ENCODE peak calls at places on chromosomes 12 and 14, in six cellular contexts. R is prostate gland, O is lower leg skin, L is cardiac fibroblast, K is SK-N-SH, D is HCT116. J is an unnamed sample.

GRCh38 chr12:113900711-113901110 is 65.4 kb downstream of the RBM19 start:
- DNase-seq in R (peak; percentile 27), O (peak; percentile 27), L (no peak), K (no peak), D (no peak), J (no peak)

GRCh38 chr14:95597784-95598204 is 62.9 kb downstream of the GLRX5 start:
- DNase-seq in R (no peak), O (no peak), L (peak; percentile 19), K (peak; percentile 78), D (no peak), J (peak; percentile 17)

GRCh38 chr12:2372178-2372577 is 319.4 kb downstream of the CACNA1C start:
- DNase-seq in R (no peak), O (no peak), L (no peak), K (no peak), D (no peak), J (no peak)

GRCh38 chr14:84857571-84857970 is 672.4 kb upstream of the FLRT2 start:
- DNase-seq in R (no peak), O (no peak), L (no peak), K (no peak), D (no peak), J (peak; percentile 80)

GRCh38 chr12:51721281-51721940 is 127.1 kb downstream of the FIGNL2 start:
- DNase-seq in R (no peak), O (no peak), L (peak; percentile 48), K (peak; percentile 87), D (no peak), J (no peak)

GRCh38 chr12:66776974-66777373 is 98.1 kb upstream of the GRIP1 start:
- DNase-seq in R (no peak), O (no peak), L (no peak), K (no peak), D (no peak), J (no peak)

GRCh38 chr14:92937229-92937937 is 14.4 kb downstream of the CHGA start:
- DNase-seq in R (no peak), O (no peak), L (no peak), K (no peak), D (peak; percentile 32), J (no peak)

GRCh38 chr12:12803186-12803585 is 10.0 kb upstream of the DDX47 start:
- DNase-seq in R (peak; percentile 90), O (peak; percentile 84), L (peak; percentile 88), K (peak; percentile 27), D (peak; percentile 92), J (peak; percentile 93)

GRCh38 chr12:26704684-26705475 is 128.1 kb downstream of the ITPR2 start:
- DNase-seq in R (no peak), O (no peak), L (peak; percentile 52), K (no peak), D (no peak), J (peak; percentile 52)

GRCh38 chr14:105382343-105383082 is 15.8 kb upstream of the TEX22 start:
- DNase-seq in R (no peak), O (no peak), L (no peak), K (no peak), D (no peak), J (no peak)

GRCh38 chr12:93000026-93000425 is 70.9 kb upstream of the EEA1 start:
- DNase-seq in R (no peak), O (no peak), L (no peak), K (no peak), D (no peak), J (no peak)

GRCh38 chr12:130422676-130423075 is 85.0 kb downstream of the PIWIL1 start:
- DNase-seq in R (no peak), O (no peak), L (no peak), K (no peak), D (no peak), J (no peak)

GRCh38 chr14:80212025-80212402 is 710 bp upstream of the DIO2 start:
- DNase-seq in R (no peak), O (no peak), L (peak; percentile 49), K (no peak), D (no peak), J (peak; percentile 96)
- H3K4me3 ChIP-seq in R (no peak overlapping the region), O (no peak overlapping the region), L (peak overlapping the region; percentile 44), K (peak overlapping the region; percentile 50), D (no peak overlapping the region), J (peak overlapping the region; percentile 84)

DNA sequence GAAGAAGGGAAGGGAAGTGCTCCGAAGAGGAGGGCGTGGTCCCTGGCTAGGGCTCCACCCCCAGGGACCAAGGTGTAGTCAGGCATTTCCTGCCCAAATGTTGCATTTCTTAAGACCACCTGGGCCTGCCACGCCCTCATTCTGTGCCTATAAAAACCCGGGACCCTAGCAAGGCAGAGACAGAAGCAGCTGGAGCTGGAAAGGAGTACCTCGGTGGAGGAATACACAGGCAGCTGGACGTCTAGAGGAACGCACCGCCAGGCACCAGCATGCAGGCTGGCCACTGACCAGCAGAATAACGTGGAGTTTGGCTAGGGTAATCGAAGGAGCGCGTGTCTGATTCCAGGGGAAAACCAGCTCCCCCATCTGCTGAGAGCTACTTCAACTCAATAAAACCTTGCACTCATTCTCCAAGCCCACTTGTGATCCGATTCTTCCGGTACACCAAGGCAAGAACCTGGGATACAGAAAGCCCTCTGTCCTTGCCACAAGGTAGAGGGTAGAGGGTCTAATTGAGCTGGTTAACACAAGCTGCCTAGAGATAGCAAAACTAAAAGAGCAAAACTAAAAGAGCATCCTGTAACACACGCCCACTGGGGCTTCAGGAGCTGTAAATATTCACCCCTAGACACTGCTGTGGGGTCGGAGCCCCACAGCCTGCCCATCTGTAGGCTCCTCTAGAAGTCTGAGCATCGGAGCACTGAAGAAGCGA is 21.0 kb downstream of the CFL2 start:
- DNase-seq in R (no peak), O (no peak), L (peak; percentile 28), K (no peak), D (peak; percentile 37), J (no peak)
- H3K4me3 ChIP-seq in R (peak overlapping the region; percentile 12), O (no peak overlapping the region), L (peak overlapping the region; percentile 40), K (no peak overlapping the region), D (peak overlapping the region; percentile 33), J (no peak overlapping the region)

DNA sequence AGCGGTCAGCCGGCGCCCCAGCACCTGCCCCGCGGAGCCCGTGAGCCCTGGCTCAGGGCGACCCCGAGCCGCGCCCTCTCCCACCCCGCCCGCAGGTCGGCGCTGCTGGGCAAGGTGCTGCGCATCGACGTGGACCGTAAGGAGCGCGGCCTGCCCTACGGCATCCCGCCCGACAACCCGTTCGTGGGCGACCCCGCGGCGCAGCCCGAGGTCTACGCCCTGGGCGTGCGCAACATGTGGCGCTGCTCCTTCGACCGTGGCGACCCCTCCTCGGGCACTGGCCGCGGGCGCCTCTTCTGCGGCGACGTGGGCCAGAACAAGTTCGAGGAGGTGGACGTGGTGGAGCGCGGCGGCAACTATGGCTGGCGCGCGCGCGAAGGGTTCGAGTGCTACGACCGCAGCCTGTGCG is 14.4 kb downstream of the HHIPL1 start:
- DNase-seq in R (no peak), O (no peak), L (no peak), K (no peak), D (no peak), J (no peak)
- H3K4me3 ChIP-seq in R (no peak overlapping the region), O (no peak overlapping the region), L (no peak overlapping the region), K (no peak overlapping the region), D (no peak overlapping the region), J (no peak overlapping the region)

GRCh38 chr14:90505531-90505930 is 108.7 kb downstream of the CALM1 start:
- DNase-seq in R (no peak), O (no peak), L (no peak), K (no peak), D (no peak), J (no peak)

GRCh38 chr14:90503582-90503981 is 106.8 kb downstream of the CALM1 start:
- DNase-seq in R (no peak), O (no peak), L (no peak), K (peak; percentile 71), D (no peak), J (no peak)

GRCh38 chr14:90506748-90507147 is 109.9 kb downstream of the CALM1 start:
- DNase-seq in R (no peak), O (no peak), L (no peak), K (no peak), D (no peak), J (no peak)

GRCh38 chr14:90502760-90503159 is 105.9 kb downstream of the CALM1 start:
- DNase-seq in R (no peak), O (no peak), L (no peak), K (no peak), D (no peak), J (no peak)

DNA sequence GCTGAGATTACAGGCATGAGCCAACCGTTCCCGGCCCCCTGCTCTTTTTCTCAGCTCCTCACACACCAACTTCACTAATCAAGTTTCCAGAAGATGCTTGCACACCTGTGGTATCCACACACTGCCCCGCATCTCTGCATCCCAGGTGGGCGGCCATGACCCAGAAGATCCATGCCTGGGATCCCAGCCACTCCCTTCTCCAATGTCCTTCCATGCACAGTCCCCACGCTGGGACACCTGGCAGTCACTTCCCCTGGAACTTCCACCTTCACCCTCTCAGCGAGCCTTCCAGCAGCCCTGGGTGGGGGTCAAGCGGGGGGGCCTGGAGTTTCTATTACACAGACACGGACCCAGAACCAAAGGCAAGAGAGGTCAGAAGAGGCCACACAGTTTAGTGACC is 107.8 kb downstream of the CALM1 start:
- DNase-seq in R (no peak), O (no peak), L (no peak), K (no peak), D (no peak), J (no peak)
- H3K4me3 ChIP-seq in R (no peak overlapping the region), O (no peak overlapping the region), L (no peak overlapping the region), K (no peak overlapping the region), D (no peak overlapping the region), J (no peak overlapping the region)

GRCh38 chr12:132329036-132329738 is at the start of gene GALNT9:
- DNase-seq in R (no peak), O (no peak), L (no peak), K (no peak), D (no peak), J (no peak)

GRCh38 chr12:132330549-132330881 is 1.1 kb upstream of the GALNT9 start:
- DNase-seq in R (no peak), O (no peak), L (no peak), K (no peak), D (no peak), J (no peak)

GRCh38 chr12:132328282-132329029 is 933 bp downstream of the GALNT9 start:
- DNase-seq in R (no peak), O (no peak), L (no peak), K (no peak), D (no peak), J (no peak)

GRCh38 chr12:132327351-132328171 is 1.8 kb downstream of the GALNT9 start:
- DNase-seq in R (peak; percentile 87), O (peak; percentile 36), L (peak; percentile 92), K (no peak), D (no peak), J (peak; percentile 45)

GRCh38 chr12:132329739-132330548 is 555 bp upstream of the GALNT9 start:
- DNase-seq in R (no peak), O (no peak), L (no peak), K (no peak), D (no peak), J (no peak)
- H3K4me3 ChIP-seq in R (no peak overlapping the region), O (no peak overlapping the region), L (no peak overlapping the region), K (no peak overlapping the region), D (no peak overlapping the region), J (no peak overlapping the region)

GRCh38 chr14:70808023-70808401 is 1.3 kb downstream of the MAP3K9 start:
- DNase-seq in R (peak; percentile 43), O (no peak), L (no peak), K (peak; percentile 54), D (peak; percentile 59), J (no peak)
- H3K4me3 ChIP-seq in R (peak overlapping the region; percentile 69), O (no peak overlapping the region), L (no peak overlapping the region), K (peak overlapping the region; percentile 66), D (peak overlapping the region; percentile 64), J (peak overlapping the region; percentile 76)

J was measured in retinal pigment epithelial cell.